ENCODE peak calls at places on chromosomes 4 and X, in eight cellular contexts. One of them, this sample, is unnamed.

GRCh38 chr4:16066586-16067128 is 17.2 kb downstream of the PROM1 start:
- DNase-seq in GM13976: no peak
- DNase-seq in HEK293T: no peak
- DNase-seq in AG09309: no peak
- DNase-seq in T follicular helper cell: no peak
- DNase-seq in stimulated activated CD4-positive, alpha-beta T cell treated with anti-CD3 and anti-CD28 coated beads, Interleukin-2, amount 100 ng/mL, for 48 hours: no peak
- DNase-seq in NCI-H748 treated with DMSO at 0.1 percent for 48 hours: no peak
- DNase-seq in stimulated activated CD8-positive, alpha-beta memory T cell treated with anti-CD3 and anti-CD28 coated beads, Interleukin-7, amount 100 ng/mL, for 1 hour: no peak
- DNase-seq in this sample: no peak

GRCh38 chr4:48420172-48420571 is 63.0 kb upstream of the SLC10A4 start:
- DNase-seq in T follicular helper cell: no peak
- DNase-seq in AG09309: no peak
- DNase-seq in stimulated activated CD4-positive, alpha-beta T cell treated with anti-CD3 and anti-CD28 coated beads, Interleukin-2, amount 100 ng/mL, for 48 hours: no peak
- DNase-seq in NCI-H748 treated with DMSO at 0.1 percent for 48 hours: no peak
- DNase-seq in stimulated activated CD8-positive, alpha-beta memory T cell treated with anti-CD3 and anti-CD28 coated beads, Interleukin-7, amount 100 ng/mL, for 1 hour: no peak
- DNase-seq in GM13976: no peak
- DNase-seq in HEK293T: no peak
- DNase-seq in this sample: no peak

GRCh38 chr4:17058506-17058905 is 160.1 kb upstream of the LDB2 start:
- DNase-seq in stimulated activated CD8-positive, alpha-beta memory T cell treated with anti-CD3 and anti-CD28 coated beads, Interleukin-7, amount 100 ng/mL, for 1 hour: no peak
- DNase-seq in NCI-H748 treated with DMSO at 0.1 percent for 48 hours: no peak
- DNase-seq in AG09309: no peak
- DNase-seq in stimulated activated CD4-positive, alpha-beta T cell treated with anti-CD3 and anti-CD28 coated beads, Interleukin-2, amount 100 ng/mL, for 48 hours: no peak
- DNase-seq in T follicular helper cell: no peak
- DNase-seq in GM13976: no peak
- DNase-seq in HEK293T: no peak
- DNase-seq in this sample: no peak

GRCh38 chr4:83618991-83619390 is 83.1 kb downstream of the GPAT3 start:
- DNase-seq in T follicular helper cell: no peak
- DNase-seq in HEK293T: no peak
- DNase-seq in GM13976: no peak
- DNase-seq in NCI-H748 treated with DMSO at 0.1 percent for 48 hours: no peak
- DNase-seq in stimulated activated CD4-positive, alpha-beta T cell treated with anti-CD3 and anti-CD28 coated beads, Interleukin-2, amount 100 ng/mL, for 48 hours: no peak
- DNase-seq in AG09309: no peak
- DNase-seq in stimulated activated CD8-positive, alpha-beta memory T cell treated with anti-CD3 and anti-CD28 coated beads, Interleukin-7, amount 100 ng/mL, for 1 hour: no peak
- DNase-seq in this sample: no peak

GRCh38 chr4:140049024-140049923 is 104.7 kb downstream of the MAML3 start:
- DNase-seq in HEK293T: peak
- DNase-seq in stimulated activated CD4-positive, alpha-beta T cell treated with anti-CD3 and anti-CD28 coated beads, Interleukin-2, amount 100 ng/mL, for 48 hours: no peak
- DNase-seq in stimulated activated CD8-positive, alpha-beta memory T cell treated with anti-CD3 and anti-CD28 coated beads, Interleukin-7, amount 100 ng/mL, for 1 hour: peak
- DNase-seq in GM13976: no peak
- DNase-seq in AG09309: no peak
- DNase-seq in T follicular helper cell: peak
- DNase-seq in NCI-H748 treated with DMSO at 0.1 percent for 48 hours: peak
- DNase-seq in this sample: no peak

GRCh38 chr4:69120869-69121268 is 24.6 kb downstream of the UGT2B7 start:
- DNase-seq in NCI-H748 treated with DMSO at 0.1 percent for 48 hours: no peak
- DNase-seq in GM13976: no peak
- DNase-seq in stimulated activated CD8-positive, alpha-beta memory T cell treated with anti-CD3 and anti-CD28 coated beads, Interleukin-7, amount 100 ng/mL, for 1 hour: no peak
- DNase-seq in AG09309: no peak
- DNase-seq in T follicular helper cell: no peak
- DNase-seq in stimulated activated CD4-positive, alpha-beta T cell treated with anti-CD3 and anti-CD28 coated beads, Interleukin-2, amount 100 ng/mL, for 48 hours: no peak
- DNase-seq in HEK293T: no peak
- DNase-seq in this sample: no peak

GRCh38 chrX:95330292-95330691 is 1354.3 kb upstream of the DIAPH2 start:
- DNase-seq in NCI-H748 treated with DMSO at 0.1 percent for 48 hours: no peak
- DNase-seq in stimulated activated CD4-positive, alpha-beta T cell treated with anti-CD3 and anti-CD28 coated beads, Interleukin-2, amount 100 ng/mL, for 48 hours: no peak
- DNase-seq in GM13976: no peak
- DNase-seq in T follicular helper cell: no peak
- DNase-seq in HEK293T: no peak
- DNase-seq in stimulated activated CD8-positive, alpha-beta memory T cell treated with anti-CD3 and anti-CD28 coated beads, Interleukin-7, amount 100 ng/mL, for 1 hour: no peak
- DNase-seq in AG09309: no peak
- DNase-seq in this sample: no peak

GRCh38 chrX:108304210-108304609 is 134.0 kb downstream of the COL4A6 start:
- DNase-seq in NCI-H748 treated with DMSO at 0.1 percent for 48 hours: no peak
- DNase-seq in HEK293T: peak
- DNase-seq in AG09309: no peak
- DNase-seq in GM13976: no peak
- DNase-seq in T follicular helper cell: no peak
- DNase-seq in stimulated activated CD4-positive, alpha-beta T cell treated with anti-CD3 and anti-CD28 coated beads, Interleukin-2, amount 100 ng/mL, for 48 hours: no peak
- DNase-seq in stimulated activated CD8-positive, alpha-beta memory T cell treated with anti-CD3 and anti-CD28 coated beads, Interleukin-7, amount 100 ng/mL, for 1 hour: no peak
- DNase-seq in this sample: no peak

GRCh38 chr4:15054546-15054945 is 52.3 kb downstream of the CPEB2 start:
- DNase-seq in NCI-H748 treated with DMSO at 0.1 percent for 48 hours: no peak
- DNase-seq in AG09309: no peak
- DNase-seq in stimulated activated CD8-positive, alpha-beta memory T cell treated with anti-CD3 and anti-CD28 coated beads, Interleukin-7, amount 100 ng/mL, for 1 hour: no peak
- DNase-seq in stimulated activated CD4-positive, alpha-beta T cell treated with anti-CD3 and anti-CD28 coated beads, Interleukin-2, amount 100 ng/mL, for 48 hours: no peak
- DNase-seq in T follicular helper cell: no peak
- DNase-seq in GM13976: no peak
- DNase-seq in HEK293T: no peak
- DNase-seq in this sample: no peak

GRCh38 chr4:118124977-118125376 is 90.7 kb downstream of the NDST3 start:
- DNase-seq in NCI-H748 treated with DMSO at 0.1 percent for 48 hours: no peak
- DNase-seq in HEK293T: no peak
- DNase-seq in stimulated activated CD4-positive, alpha-beta T cell treated with anti-CD3 and anti-CD28 coated beads, Interleukin-2, amount 100 ng/mL, for 48 hours: no peak
- DNase-seq in GM13976: no peak
- DNase-seq in stimulated activated CD8-positive, alpha-beta memory T cell treated with anti-CD3 and anti-CD28 coated beads, Interleukin-7, amount 100 ng/mL, for 1 hour: no peak
- DNase-seq in AG09309: no peak
- DNase-seq in T follicular helper cell: no peak
- DNase-seq in this sample: no peak

GRCh38 chr4:24664956-24665355 is 80.6 kb upstream of the DHX15 start:
- DNase-seq in stimulated activated CD4-positive, alpha-beta T cell treated with anti-CD3 and anti-CD28 coated beads, Interleukin-2, amount 100 ng/mL, for 48 hours: no peak
- DNase-seq in T follicular helper cell: no peak
- DNase-seq in HEK293T: no peak
- DNase-seq in NCI-H748 treated with DMSO at 0.1 percent for 48 hours: no peak
- DNase-seq in stimulated activated CD8-positive, alpha-beta memory T cell treated with anti-CD3 and anti-CD28 coated beads, Interleukin-7, amount 100 ng/mL, for 1 hour: no peak
- DNase-seq in AG09309: peak
- DNase-seq in GM13976: no peak
- DNase-seq in this sample: no peak

GRCh38 chr4:139934336-139934735 is 219.6 kb downstream of the MAML3 start:
- DNase-seq in stimulated activated CD4-positive, alpha-beta T cell treated with anti-CD3 and anti-CD28 coated beads, Interleukin-2, amount 100 ng/mL, for 48 hours: no peak
- DNase-seq in HEK293T: no peak
- DNase-seq in T follicular helper cell: no peak
- DNase-seq in stimulated activated CD8-positive, alpha-beta memory T cell treated with anti-CD3 and anti-CD28 coated beads, Interleukin-7, amount 100 ng/mL, for 1 hour: no peak
- DNase-seq in GM13976: no peak
- DNase-seq in AG09309: no peak
- DNase-seq in NCI-H748 treated with DMSO at 0.1 percent for 48 hours: no peak
- DNase-seq in this sample: no peak

GRCh38 chr4:10161840-10162239 is 45.2 kb upstream of the WDR1 start:
- DNase-seq in T follicular helper cell: no peak
- DNase-seq in AG09309: no peak
- DNase-seq in stimulated activated CD8-positive, alpha-beta memory T cell treated with anti-CD3 and anti-CD28 coated beads, Interleukin-7, amount 100 ng/mL, for 1 hour: no peak
- DNase-seq in NCI-H748 treated with DMSO at 0.1 percent for 48 hours: no peak
- DNase-seq in GM13976: no peak
- DNase-seq in stimulated activated CD4-positive, alpha-beta T cell treated with anti-CD3 and anti-CD28 coated beads, Interleukin-2, amount 100 ng/mL, for 48 hours: no peak
- DNase-seq in HEK293T: no peak
- DNase-seq in this sample: no peak

GRCh38 chr4:76984788-76985211 is 35.2 kb downstream of the SEPTIN11 start:
- DNase-seq in HEK293T: no peak
- DNase-seq in stimulated activated CD8-positive, alpha-beta memory T cell treated with anti-CD3 and anti-CD28 coated beads, Interleukin-7, amount 100 ng/mL, for 1 hour: no peak
- DNase-seq in NCI-H748 treated with DMSO at 0.1 percent for 48 hours: no peak
- DNase-seq in T follicular helper cell: no peak
- DNase-seq in GM13976: no peak
- DNase-seq in AG09309: peak
- DNase-seq in stimulated activated CD4-positive, alpha-beta T cell treated with anti-CD3 and anti-CD28 coated beads, Interleukin-2, amount 100 ng/mL, for 48 hours: no peak
- DNase-seq in this sample: peak

GRCh38 chrX:2500091-2500680 is 590 bp downstream of the DHRSX start:
- DNase-seq in T follicular helper cell: no peak
- DNase-seq in GM13976: peak
- DNase-seq in AG09309: no peak
- DNase-seq in stimulated activated CD4-positive, alpha-beta T cell treated with anti-CD3 and anti-CD28 coated beads, Interleukin-2, amount 100 ng/mL, for 48 hours: peak
- DNase-seq in HEK293T: peak
- DNase-seq in NCI-H748 treated with DMSO at 0.1 percent for 48 hours: no peak
- DNase-seq in stimulated activated CD8-positive, alpha-beta memory T cell treated with anti-CD3 and anti-CD28 coated beads, Interleukin-7, amount 100 ng/mL, for 1 hour: no peak
- DNase-seq in this sample: no peak

GRCh38 chr4:92514632-92515031 is 210.9 kb downstream of the GRID2 start:
- DNase-seq in AG09309: no peak
- DNase-seq in NCI-H748 treated with DMSO at 0.1 percent for 48 hours: no peak
- DNase-seq in T follicular helper cell: no peak
- DNase-seq in HEK293T: no peak
- DNase-seq in stimulated activated CD8-positive, alpha-beta memory T cell treated with anti-CD3 and anti-CD28 coated beads, Interleukin-7, amount 100 ng/mL, for 1 hour: no peak
- DNase-seq in GM13976: no peak
- DNase-seq in stimulated activated CD4-positive, alpha-beta T cell treated with anti-CD3 and anti-CD28 coated beads, Interleukin-2, amount 100 ng/mL, for 48 hours: no peak
- DNase-seq in this sample: no peak

GRCh38 chrX:70166601-70167590 is 10.4 kb upstream of the DGAT2L6 start:
- DNase-seq in AG09309: peak
- DNase-seq in stimulated activated CD4-positive, alpha-beta T cell treated with anti-CD3 and anti-CD28 coated beads, Interleukin-2, amount 100 ng/mL, for 48 hours: no peak
- DNase-seq in T follicular helper cell: no peak
- DNase-seq in HEK293T: no peak
- DNase-seq in GM13976: no peak
- DNase-seq in stimulated activated CD8-positive, alpha-beta memory T cell treated with anti-CD3 and anti-CD28 coated beads, Interleukin-7, amount 100 ng/mL, for 1 hour: no peak
- DNase-seq in NCI-H748 treated with DMSO at 0.1 percent for 48 hours: no peak
- DNase-seq in this sample: no peak

GRCh38 chr4:3037957-3038451 is 36.3 kb downstream of the HTT-AS start:
- DNase-seq in NCI-H748 treated with DMSO at 0.1 percent for 48 hours: no peak
- DNase-seq in stimulated activated CD8-positive, alpha-beta memory T cell treated with anti-CD3 and anti-CD28 coated beads, Interleukin-7, amount 100 ng/mL, for 1 hour: no peak
- DNase-seq in T follicular helper cell: no peak
- DNase-seq in GM13976: no peak
- DNase-seq in stimulated activated CD4-positive, alpha-beta T cell treated with anti-CD3 and anti-CD28 coated beads, Interleukin-2, amount 100 ng/mL, for 48 hours: no peak
- DNase-seq in HEK293T: no peak
- DNase-seq in AG09309: no peak
- DNase-seq in this sample: no peak

GRCh38 chr4:22764183-22764582 is 71.4 kb downstream of the GBA3 start:
- DNase-seq in HEK293T: no peak
- DNase-seq in AG09309: no peak
- DNase-seq in T follicular helper cell: no peak
- DNase-seq in stimulated activated CD8-positive, alpha-beta memory T cell treated with anti-CD3 and anti-CD28 coated beads, Interleukin-7, amount 100 ng/mL, for 1 hour: no peak
- DNase-seq in stimulated activated CD4-positive, alpha-beta T cell treated with anti-CD3 and anti-CD28 coated beads, Interleukin-2, amount 100 ng/mL, for 48 hours: no peak
- DNase-seq in NCI-H748 treated with DMSO at 0.1 percent for 48 hours: no peak
- DNase-seq in GM13976: no peak
- DNase-seq in this sample: no peak

GRCh38 chr4:168811207-168811606 is 198.8 kb downstream of the CBR4 start:
- DNase-seq in stimulated activated CD4-positive, alpha-beta T cell treated with anti-CD3 and anti-CD28 coated beads, Interleukin-2, amount 100 ng/mL, for 48 hours: no peak
- DNase-seq in AG09309: no peak
- DNase-seq in stimulated activated CD8-positive, alpha-beta memory T cell treated with anti-CD3 and anti-CD28 coated beads, Interleukin-7, amount 100 ng/mL, for 1 hour: no peak
- DNase-seq in NCI-H748 treated with DMSO at 0.1 percent for 48 hours: no peak
- DNase-seq in T follicular helper cell: no peak
- DNase-seq in GM13976: no peak
- DNase-seq in HEK293T: no peak
- DNase-seq in this sample: no peak

GRCh38 chrX:12701625-12702024 is 89.6 kb upstream of the PRPS2 start:
- DNase-seq in GM13976: peak
- DNase-seq in stimulated activated CD8-positive, alpha-beta memory T cell treated with anti-CD3 and anti-CD28 coated beads, Interleukin-7, amount 100 ng/mL, for 1 hour: no peak
- DNase-seq in AG09309: peak
- DNase-seq in stimulated activated CD4-positive, alpha-beta T cell treated with anti-CD3 and anti-CD28 coated beads, Interleukin-2, amount 100 ng/mL, for 48 hours: peak
- DNase-seq in T follicular helper cell: no peak
- DNase-seq in HEK293T: peak
- DNase-seq in NCI-H748 treated with DMSO at 0.1 percent for 48 hours: peak
- DNase-seq in this sample: no peak

GRCh38 chrX:43562372-43562771 is 93.7 kb upstream of the MAOA start:
- DNase-seq in stimulated activated CD4-positive, alpha-beta T cell treated with anti-CD3 and anti-CD28 coated beads, Interleukin-2, amount 100 ng/mL, for 48 hours: no peak
- DNase-seq in stimulated activated CD8-positive, alpha-beta memory T cell treated with anti-CD3 and anti-CD28 coated beads, Interleukin-7, amount 100 ng/mL, for 1 hour: no peak
- DNase-seq in AG09309: no peak
- DNase-seq in T follicular helper cell: no peak
- DNase-seq in GM13976: no peak
- DNase-seq in NCI-H748 treated with DMSO at 0.1 percent for 48 hours: no peak
- DNase-seq in HEK293T: no peak
- DNase-seq in this sample: no peak

GRCh38 chr4:157421365-157421764 is 200.8 kb downstream of the GRIA2 start:
- DNase-seq in stimulated activated CD4-positive, alpha-beta T cell treated with anti-CD3 and anti-CD28 coated beads, Interleukin-2, amount 100 ng/mL, for 48 hours: no peak
- DNase-seq in stimulated activated CD8-positive, alpha-beta memory T cell treated with anti-CD3 and anti-CD28 coated beads, Interleukin-7, amount 100 ng/mL, for 1 hour: no peak
- DNase-seq in GM13976: no peak
- DNase-seq in T follicular helper cell: no peak
- DNase-seq in HEK293T: no peak
- DNase-seq in AG09309: no peak
- DNase-seq in NCI-H748 treated with DMSO at 0.1 percent for 48 hours: no peak
- DNase-seq in this sample: no peak